ENCODE peak calls at places on chromosomes 5 and 9, in six cellular contexts. U, V, H, X, G and I are unnamed samples. For H3K36me3 and H3K4me1, the result is how much of the 10 kb centered on the place peaks cover.

GRCh38 chr9:132192728-132193127 is 30.9 kb downstream of the NTNG2 start:
- DNase-seq in H (no peak), X (no peak), G (no peak), U (no peak), V (no peak), I (no peak)

GRCh38 chr5:133365326-133365725 is 247.0 kb downstream of the FSTL4 start:
- DNase-seq in X (peak), V (peak), H (no peak), U (no peak), G (no peak), I (no peak)

GRCh38 chr5:115375922-115376321 is 79.5 kb upstream of the CCDC112 start:
- DNase-seq in X (no peak), H (no peak), G (peak), V (no peak), U (no peak), I (peak)

GRCh38 chr5:79448336-79448735 is 65.6 kb downstream of the HOMER1 start:
- DNase-seq in U (no peak), G (peak), X (peak), V (no peak), H (peak), I (no peak)

GRCh38 chr5:115472601-115473000 is 72.0 kb downstream of the FEM1C start:
- DNase-seq in X (no peak), H (peak), G (no peak), U (no peak), V (no peak), I (no peak)

GRCh38 chr5:55857247-55857640 is 6.1 kb downstream of the IL31RA start:
- DNase-seq in V (no peak), X (no peak), H (no peak), G (no peak), U (no peak), I (no peak)

GRCh38 chr5:160165137-160166068 is 46.2 kb upstream of the PWWP2A start:
- DNase-seq in U (peak), H (peak), X (peak), V (peak), G (peak), I (peak)

GRCh38 chr5:19406576-19407365 is 581.2 kb downstream of the CDH18 start:
- DNase-seq in U (no peak), G (no peak), X (no peak), H (no peak), V (no peak), I (no peak)

GRCh38 chr9:124621371-124622328 is 114.5 kb upstream of the NR5A1 start:
- DNase-seq in G (peak), V (no peak), X (peak), U (peak), H (peak), I (no peak)

GRCh38 chr9:114856210-114856941 is 50.5 kb upstream of the TNFSF15 start:
- DNase-seq in V (no peak), G (peak), U (peak), X (no peak), H (peak), I (no peak)

GRCh38 chr9:117644607-117645244 is 59.5 kb upstream of the TLR4 start:
- DNase-seq in H (peak), V (peak), X (peak), U (peak), G (peak), I (peak)

GRCh38 chr9:135706288-135706687 is 4.3 kb downstream of the KCNT1 start:
- DNase-seq in V (no peak), X (no peak), G (no peak), H (no peak), U (peak), I (no peak)

DNA sequence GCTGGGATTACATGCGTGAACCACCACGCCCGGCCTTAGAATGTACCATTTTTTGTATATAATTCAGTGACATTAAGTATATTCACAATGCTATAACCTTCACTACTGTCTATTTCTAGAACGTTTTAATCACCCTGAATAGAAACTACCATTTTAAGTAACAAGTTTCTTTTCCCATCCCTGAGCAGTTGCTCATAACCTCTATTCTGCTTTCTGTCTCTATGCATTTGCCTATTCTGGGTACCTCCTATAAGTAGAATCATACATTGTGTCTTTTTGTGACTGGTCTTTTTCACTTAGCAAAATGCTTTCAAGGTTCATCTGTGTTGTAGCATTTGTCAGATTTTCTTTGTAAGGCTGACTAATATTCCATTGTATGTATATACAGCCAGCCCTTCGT is 39.9 kb downstream of the DDX46 start:
- DNase-seq in U (no peak), V (no peak), X (no peak), G (no peak), H (no peak), I (no peak)
- H3K36me3 ChIP-seq in U (under half), V (half or more), X (under half), G (under half), H (under half), I (under half)

GRCh38 chr5:171720086-171720485 is 65.5 kb upstream of the SMIM23 start:
- DNase-seq in U (no peak), X (no peak), G (no peak), V (no peak), H (no peak), I (no peak)

GRCh38 chr5:171721469-171721868 is 64.1 kb upstream of the SMIM23 start:
- DNase-seq in V (no peak), U (no peak), H (no peak), X (no peak), G (no peak), I (no peak)

GRCh38 chr5:171724771-171725609 is 60.6 kb upstream of the SMIM23 start:
- DNase-seq in U (peak), H (peak), X (peak), G (no peak), V (no peak), I (no peak)
- H3K4me2 ChIP-seq in U (no peak), H (no peak), X (no peak), G (peak), V (no peak), I (no peak)

GRCh38 chr9:38023661-38024035 is 45.4 kb downstream of the SHB start:
- DNase-seq in X (no peak), G (no peak), V (no peak), U (no peak), H (no peak), I (no peak)

GRCh38 chr9:38026840-38027527 is 42.0 kb downstream of the SHB start:
- DNase-seq in U (no peak), G (no peak), H (no peak), X (no peak), V (no peak), I (no peak)

GRCh38 chr9:38024036-38024681 is 44.9 kb downstream of the SHB start:
- DNase-seq in G (peak), H (peak), X (peak), U (peak), V (no peak), I (peak)

GRCh38 chr9:38026021-38026809 is 42.8 kb downstream of the SHB start:
- DNase-seq in H (peak), U (peak), V (no peak), G (peak), X (peak), I (peak)

GRCh38 chr9:38025166-38025565 is 43.9 kb downstream of the SHB start:
- DNase-seq in V (no peak), X (peak), G (no peak), U (no peak), H (no peak), I (no peak)
- H3K4me1 ChIP-seq in V (under half), X (under half), G (half or more), U (half or more), H (under half), I (half or more)

DNA sequence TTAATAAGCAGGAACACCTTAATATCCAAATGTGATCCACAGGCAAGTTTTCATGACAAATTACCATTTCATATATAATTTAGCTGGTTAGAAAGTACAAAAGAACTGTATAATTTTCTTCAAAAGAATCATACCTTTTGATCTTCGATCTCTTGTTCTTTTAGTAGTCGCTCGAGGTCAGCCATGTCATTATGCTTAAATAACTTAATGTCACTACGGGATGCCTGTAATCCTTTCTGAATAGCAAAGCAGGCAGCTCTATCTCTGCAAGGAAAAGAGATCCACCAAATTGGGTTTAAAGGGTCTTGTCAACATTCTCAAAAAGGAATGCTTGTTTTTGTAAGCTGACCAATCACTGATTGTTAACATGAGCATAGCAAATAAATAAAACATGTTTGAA is 56.2 kb downstream of the SPTLC1 start:
- DNase-seq in V (peak), H (no peak), G (no peak), U (no peak), X (no peak), I (no peak)
- H3K36me3 ChIP-seq in V (half or more), H (half or more), G (under half), U (under half), X (under half), I (under half)

GRCh38 chr5:139764250-139764791 is 31.3 kb upstream of the PSD2 start:
- DNase-seq in H (peak), G (no peak), V (no peak), U (no peak), X (peak), I (peak)
- H3K4me2 ChIP-seq in H (no peak), G (no peak), V (peak), U (no peak), X (no peak), I (peak)

GRCh38 chr9:20352531-20352930 is 269.8 kb downstream of the MLLT3 start:
- DNase-seq in H (no peak), G (no peak), X (no peak), V (no peak), U (no peak), I (no peak)
- H3K4me1 ChIP-seq in H (under half), G (under half), X (under half), V (under half), U (under half), I (under half)

GRCh38 chr5:149529463-149529862 is 21.8 kb downstream of the CSNK1A1 start:
- DNase-seq in H (no peak), U (no peak), V (no peak), G (no peak), X (no peak), I (no peak)

GRCh38 chr5:149532413-149532812 is 18.8 kb downstream of the CSNK1A1 start:
- DNase-seq in G (no peak), V (no peak), U (no peak), X (no peak), H (no peak), I (no peak)

GRCh38 chr5:149521739-149522373 is 29.4 kb downstream of the CSNK1A1 start:
- DNase-seq in H (no peak), U (no peak), G (no peak), X (no peak), V (no peak), I (no peak)

GRCh38 chr5:149528661-149529060 is 22.6 kb downstream of the CSNK1A1 start:
- DNase-seq in H (no peak), X (no peak), V (no peak), U (peak), G (no peak), I (no peak)

DNA sequence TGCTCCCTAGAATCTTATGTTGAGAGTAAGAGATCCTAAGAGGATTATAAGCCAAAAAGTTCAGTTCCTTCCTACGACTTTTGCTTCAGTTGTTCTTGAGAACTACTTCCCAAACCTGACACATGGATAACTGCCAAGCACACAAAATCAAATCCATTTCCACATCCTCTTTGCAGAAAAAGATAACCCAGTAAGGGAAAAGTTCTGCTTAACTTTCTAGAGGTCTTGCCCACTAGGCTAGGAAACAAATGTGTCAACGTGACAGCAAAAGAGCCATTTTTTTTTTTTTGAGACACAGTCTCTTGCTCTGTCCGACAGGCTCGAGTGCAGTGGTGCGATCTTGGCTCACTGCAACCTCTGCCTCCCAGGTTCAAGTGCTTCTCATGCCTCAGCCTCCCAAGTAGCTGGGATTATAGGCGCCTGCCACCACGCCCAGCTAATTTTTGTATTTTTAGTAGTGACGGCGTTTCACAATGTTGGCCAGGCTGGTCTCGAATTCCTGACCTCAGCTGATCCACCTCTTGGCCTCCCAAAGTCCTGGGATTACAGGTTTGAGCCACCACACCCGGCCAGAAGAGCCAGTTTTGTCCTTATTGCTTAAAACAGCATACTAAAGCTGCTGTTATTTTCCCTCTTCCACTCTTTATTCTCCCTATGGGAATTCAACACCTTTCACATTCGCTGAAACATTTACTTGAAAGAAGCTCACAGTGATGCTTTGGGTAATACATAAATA is 24.2 kb downstream of the CSNK1A1 start:
- DNase-seq in U (no peak), H (peak), G (no peak), V (no peak), X (no peak), I (no peak)
- H3K36me3 ChIP-seq in U (under half), H (under half), G (under half), V (half or more), X (under half), I (under half)